ENCODE peak calls at places on chromosomes 2 and 18, in four cellular contexts. One of them, this sample, is unnamed.

GRCh38 chr2:79389475-79389874 is 123.4 kb upstream of the CTNNA2 start:
- DNase-seq in kidney epithelial cell: no peak
- DNase-seq in stimulated activated CD4-positive, alpha-beta T cell treated with anti-CD3 and anti-CD28 coated beads, TNF-alpha, amount 100 ng/mL, for 4 hours: no peak
- DNase-seq in SK-N-SH: no peak
- DNase-seq in this sample: no peak

GRCh38 chr18:21362921-21363320 is 120.9 kb downstream of the GREB1L start:
- DNase-seq in kidney epithelial cell: no peak
- DNase-seq in stimulated activated CD4-positive, alpha-beta T cell treated with anti-CD3 and anti-CD28 coated beads, TNF-alpha, amount 100 ng/mL, for 4 hours: no peak
- DNase-seq in SK-N-SH: no peak
- DNase-seq in this sample: no peak

GRCh38 chr2:233356546-233357308 is 2.4 kb downstream of the DGKD start:
- DNase-seq in kidney epithelial cell: no peak
- DNase-seq in SK-N-SH: no peak
- DNase-seq in stimulated activated CD4-positive, alpha-beta T cell treated with anti-CD3 and anti-CD28 coated beads, TNF-alpha, amount 100 ng/mL, for 4 hours: no peak
- DNase-seq in this sample: no peak

GRCh38 chr2:240191001-240191400 is 50.5 kb upstream of the OTOS start:
- DNase-seq in stimulated activated CD4-positive, alpha-beta T cell treated with anti-CD3 and anti-CD28 coated beads, TNF-alpha, amount 100 ng/mL, for 4 hours: no peak
- DNase-seq in kidney epithelial cell: no peak
- DNase-seq in SK-N-SH: no peak
- DNase-seq in this sample: no peak

GRCh38 chr2:71380665-71381064 is 49.1 kb downstream of the ZNF638 start:
- DNase-seq in stimulated activated CD4-positive, alpha-beta T cell treated with anti-CD3 and anti-CD28 coated beads, TNF-alpha, amount 100 ng/mL, for 4 hours: no peak
- DNase-seq in SK-N-SH: no peak
- DNase-seq in kidney epithelial cell: no peak
- DNase-seq in this sample: no peak

GRCh38 chr2:47506436-47506835 is 103.5 kb downstream of the MSH2 start:
- DNase-seq in kidney epithelial cell: no peak
- DNase-seq in SK-N-SH: no peak
- DNase-seq in stimulated activated CD4-positive, alpha-beta T cell treated with anti-CD3 and anti-CD28 coated beads, TNF-alpha, amount 100 ng/mL, for 4 hours: no peak
- DNase-seq in this sample: no peak

GRCh38 chr2:54560146-54560881 is 104.2 kb downstream of the SPTBN1 start:
- DNase-seq in kidney epithelial cell: no peak
- DNase-seq in SK-N-SH: peak; percentile 57
- DNase-seq in stimulated activated CD4-positive, alpha-beta T cell treated with anti-CD3 and anti-CD28 coated beads, TNF-alpha, amount 100 ng/mL, for 4 hours: no peak
- DNase-seq in this sample: no peak

GRCh38 chr18:45602926-45603325 is 12.3 kb upstream of the SLC14A2 start:
- DNase-seq in SK-N-SH: no peak
- DNase-seq in kidney epithelial cell: peak; percentile 39
- DNase-seq in stimulated activated CD4-positive, alpha-beta T cell treated with anti-CD3 and anti-CD28 coated beads, TNF-alpha, amount 100 ng/mL, for 4 hours: no peak
- DNase-seq in this sample: no peak

GRCh38 chr2:109450574-109451265 is 163.0 kb downstream of the SEPTIN10 start:
- DNase-seq in stimulated activated CD4-positive, alpha-beta T cell treated with anti-CD3 and anti-CD28 coated beads, TNF-alpha, amount 100 ng/mL, for 4 hours: no peak
- DNase-seq in SK-N-SH: peak; percentile 36
- DNase-seq in kidney epithelial cell: no peak
- DNase-seq in this sample: no peak

GRCh38 chr2:238912916-238913875 is 65.3 kb downstream of the TWIST2 start:
- DNase-seq in SK-N-SH: no peak
- DNase-seq in kidney epithelial cell: no peak
- DNase-seq in stimulated activated CD4-positive, alpha-beta T cell treated with anti-CD3 and anti-CD28 coated beads, TNF-alpha, amount 100 ng/mL, for 4 hours: no peak
- DNase-seq in this sample: no peak

GRCh38 chr2:238493411-238493810 is 66.7 kb downstream of the ASB1 start:
- DNase-seq in SK-N-SH: no peak
- DNase-seq in stimulated activated CD4-positive, alpha-beta T cell treated with anti-CD3 and anti-CD28 coated beads, TNF-alpha, amount 100 ng/mL, for 4 hours: no peak
- DNase-seq in kidney epithelial cell: no peak
- DNase-seq in this sample: no peak

GRCh38 chr2:199197448-199197847 is 260.3 kb downstream of the SATB2 start:
- DNase-seq in SK-N-SH: no peak
- DNase-seq in kidney epithelial cell: no peak
- DNase-seq in stimulated activated CD4-positive, alpha-beta T cell treated with anti-CD3 and anti-CD28 coated beads, TNF-alpha, amount 100 ng/mL, for 4 hours: no peak
- DNase-seq in this sample: no peak

GRCh38 chr2:126889501-126890135 is 9.1 kb upstream of the TEX51 start:
- DNase-seq in kidney epithelial cell: no peak
- DNase-seq in stimulated activated CD4-positive, alpha-beta T cell treated with anti-CD3 and anti-CD28 coated beads, TNF-alpha, amount 100 ng/mL, for 4 hours: no peak
- DNase-seq in SK-N-SH: no peak
- DNase-seq in this sample: no peak

GRCh38 chr2:229387815-229388214 is 116.7 kb upstream of the PID1 start:
- DNase-seq in kidney epithelial cell: no peak
- DNase-seq in stimulated activated CD4-positive, alpha-beta T cell treated with anti-CD3 and anti-CD28 coated beads, TNF-alpha, amount 100 ng/mL, for 4 hours: no peak
- DNase-seq in SK-N-SH: no peak
- DNase-seq in this sample: no peak

GRCh38 chr2:225740086-225740485 is 340.6 kb downstream of the NYAP2 start:
- DNase-seq in kidney epithelial cell: no peak
- DNase-seq in stimulated activated CD4-positive, alpha-beta T cell treated with anti-CD3 and anti-CD28 coated beads, TNF-alpha, amount 100 ng/mL, for 4 hours: no peak
- DNase-seq in SK-N-SH: no peak
- DNase-seq in this sample: no peak

GRCh38 chr2:128381001-128381938 is 62.6 kb upstream of the HS6ST1 start:
- DNase-seq in kidney epithelial cell: no peak
- DNase-seq in stimulated activated CD4-positive, alpha-beta T cell treated with anti-CD3 and anti-CD28 coated beads, TNF-alpha, amount 100 ng/mL, for 4 hours: no peak
- DNase-seq in SK-N-SH: peak; percentile 61
- DNase-seq in this sample: no peak

GRCh38 chr18:58671941-58672565 is 788 bp downstream of the MALT1 start:
- DNase-seq in kidney epithelial cell: no peak
- DNase-seq in SK-N-SH: no peak
- DNase-seq in stimulated activated CD4-positive, alpha-beta T cell treated with anti-CD3 and anti-CD28 coated beads, TNF-alpha, amount 100 ng/mL, for 4 hours: no peak
- DNase-seq in this sample: no peak

GRCh38 chr2:43950383-43951008 is 45.3 kb downstream of the LRPPRC start:
- DNase-seq in SK-N-SH: peak; percentile 37
- DNase-seq in kidney epithelial cell: no peak
- DNase-seq in stimulated activated CD4-positive, alpha-beta T cell treated with anti-CD3 and anti-CD28 coated beads, TNF-alpha, amount 100 ng/mL, for 4 hours: no peak
- DNase-seq in this sample: no peak

GRCh38 chr18:60064271-60064670 is 164.5 kb downstream of the PMAIP1 start:
- DNase-seq in kidney epithelial cell: peak; percentile 70
- DNase-seq in SK-N-SH: no peak
- DNase-seq in stimulated activated CD4-positive, alpha-beta T cell treated with anti-CD3 and anti-CD28 coated beads, TNF-alpha, amount 100 ng/mL, for 4 hours: no peak
- DNase-seq in this sample: no peak

GRCh38 chr2:170680172-170680913 is 34.8 kb upstream of the SP5 start:
- DNase-seq in SK-N-SH: no peak
- DNase-seq in kidney epithelial cell: no peak
- DNase-seq in stimulated activated CD4-positive, alpha-beta T cell treated with anti-CD3 and anti-CD28 coated beads, TNF-alpha, amount 100 ng/mL, for 4 hours: no peak
- DNase-seq in this sample: no peak

GRCh38 chr2:200442471-200442870 is 67.4 kb downstream of the KCTD18 start:
- DNase-seq in kidney epithelial cell: peak; percentile 21
- DNase-seq in stimulated activated CD4-positive, alpha-beta T cell treated with anti-CD3 and anti-CD28 coated beads, TNF-alpha, amount 100 ng/mL, for 4 hours: no peak
- DNase-seq in SK-N-SH: no peak
- DNase-seq in this sample: no peak

GRCh38 chr18:63518178-63519012 is 23.8 kb upstream of the SERPINB12 start:
- DNase-seq in stimulated activated CD4-positive, alpha-beta T cell treated with anti-CD3 and anti-CD28 coated beads, TNF-alpha, amount 100 ng/mL, for 4 hours: peak; percentile 29
- DNase-seq in kidney epithelial cell: peak; percentile 31
- DNase-seq in SK-N-SH: peak; percentile 35
- DNase-seq in this sample: peak; percentile 12

GRCh38 chr2:238155761-238156694 is 2.7 kb upstream of the ERFE start:
- DNase-seq in kidney epithelial cell: no peak
- DNase-seq in stimulated activated CD4-positive, alpha-beta T cell treated with anti-CD3 and anti-CD28 coated beads, TNF-alpha, amount 100 ng/mL, for 4 hours: no peak
- DNase-seq in SK-N-SH: no peak
- DNase-seq in this sample: no peak

GRCh38 chr18:2495381-2495780 is 75.9 kb downstream of the METTL4 start:
- DNase-seq in SK-N-SH: no peak
- DNase-seq in kidney epithelial cell: no peak
- DNase-seq in stimulated activated CD4-positive, alpha-beta T cell treated with anti-CD3 and anti-CD28 coated beads, TNF-alpha, amount 100 ng/mL, for 4 hours: no peak
- DNase-seq in this sample: no peak

GRCh38 chr2:44148997-44149396 is 19.7 kb upstream of the PPM1B start:
- DNase-seq in SK-N-SH: no peak
- DNase-seq in kidney epithelial cell: no peak
- DNase-seq in stimulated activated CD4-positive, alpha-beta T cell treated with anti-CD3 and anti-CD28 coated beads, TNF-alpha, amount 100 ng/mL, for 4 hours: no peak
- DNase-seq in this sample: no peak

GRCh38 chr18:48889981-48890735 is 60.6 kb downstream of the SMAD7 start:
- DNase-seq in stimulated activated CD4-positive, alpha-beta T cell treated with anti-CD3 and anti-CD28 coated beads, TNF-alpha, amount 100 ng/mL, for 4 hours: no peak
- DNase-seq in SK-N-SH: no peak
- DNase-seq in kidney epithelial cell: no peak
- DNase-seq in this sample: no peak

GRCh38 chr2:153403937-153404336 is 74.6 kb downstream of the RPRM start:
- DNase-seq in SK-N-SH: no peak
- DNase-seq in kidney epithelial cell: no peak
- DNase-seq in stimulated activated CD4-positive, alpha-beta T cell treated with anti-CD3 and anti-CD28 coated beads, TNF-alpha, amount 100 ng/mL, for 4 hours: no peak
- DNase-seq in this sample: no peak

GRCh38 chr18:42442661-42443060 is 487.6 kb downstream of the PIK3C3 start:
- DNase-seq in kidney epithelial cell: no peak
- DNase-seq in SK-N-SH: no peak
- DNase-seq in stimulated activated CD4-positive, alpha-beta T cell treated with anti-CD3 and anti-CD28 coated beads, TNF-alpha, amount 100 ng/mL, for 4 hours: no peak
- DNase-seq in this sample: no peak

GRCh38 chr2:111058264-111058663 is 62.5 kb upstream of the BCL2L11 start:
- DNase-seq in stimulated activated CD4-positive, alpha-beta T cell treated with anti-CD3 and anti-CD28 coated beads, TNF-alpha, amount 100 ng/mL, for 4 hours: no peak
- DNase-seq in kidney epithelial cell: no peak
- DNase-seq in SK-N-SH: no peak
- DNase-seq in this sample: no peak

GRCh38 chr2:215364157-215365155 is 52.6 kb downstream of the ATIC start:
- DNase-seq in SK-N-SH: no peak
- DNase-seq in kidney epithelial cell: no peak
- DNase-seq in stimulated activated CD4-positive, alpha-beta T cell treated with anti-CD3 and anti-CD28 coated beads, TNF-alpha, amount 100 ng/mL, for 4 hours: no peak
- DNase-seq in this sample: no peak

GRCh38 chr2:212539145-212539880 is 711 bp upstream of the ERBB4 start:
- DNase-seq in SK-N-SH: peak; percentile 62
- DNase-seq in stimulated activated CD4-positive, alpha-beta T cell treated with anti-CD3 and anti-CD28 coated beads, TNF-alpha, amount 100 ng/mL, for 4 hours: no peak
- DNase-seq in kidney epithelial cell: no peak
- DNase-seq in this sample: no peak

GRCh38 chr2:12884713-12885282 is 168.1 kb downstream of the TRIB2 start:
- DNase-seq in SK-N-SH: no peak
- DNase-seq in kidney epithelial cell: peak; percentile 25
- DNase-seq in stimulated activated CD4-positive, alpha-beta T cell treated with anti-CD3 and anti-CD28 coated beads, TNF-alpha, amount 100 ng/mL, for 4 hours: no peak
- DNase-seq in this sample: no peak

GRCh38 chr2:227849906-227850305 is 21.5 kb upstream of the DAW1 start:
- DNase-seq in stimulated activated CD4-positive, alpha-beta T cell treated with anti-CD3 and anti-CD28 coated beads, TNF-alpha, amount 100 ng/mL, for 4 hours: no peak
- DNase-seq in SK-N-SH: no peak
- DNase-seq in kidney epithelial cell: no peak
- DNase-seq in this sample: no peak

GRCh38 chr2:119364798-119365197 is 1.8 kb downstream of the C2orf76 start:
- DNase-seq in SK-N-SH: no peak
- DNase-seq in kidney epithelial cell: no peak
- DNase-seq in stimulated activated CD4-positive, alpha-beta T cell treated with anti-CD3 and anti-CD28 coated beads, TNF-alpha, amount 100 ng/mL, for 4 hours: no peak
- DNase-seq in this sample: no peak

GRCh38 chr2:96251721-96252292 is 14.0 kb downstream of the TMEM127 start:
- DNase-seq in stimulated activated CD4-positive, alpha-beta T cell treated with anti-CD3 and anti-CD28 coated beads, TNF-alpha, amount 100 ng/mL, for 4 hours: no peak
- DNase-seq in kidney epithelial cell: peak; percentile 87
- DNase-seq in SK-N-SH: peak; percentile 82
- DNase-seq in this sample: no peak